ENCODE peak calls at places on chromosomes 2 and 18, in five cellular contexts. Z is endothelial cell of umbilical vein, V is endothelial cell, O is substantia nigra, M is breast epithelium. H is an unnamed sample.

GRCh38 chr2:240930631-240931318 is 24.6 kb downstream of the CROCC2 start:
- DNase-seq in Z (no peak), V (no peak), O (no peak), M (no peak), H (no peak)

GRCh38 chr2:127641133-127641532 is 4.8 kb upstream of the GPR17 start:
- DNase-seq in Z (no peak), V (no peak), O (no peak), M (no peak), H (no peak)

GRCh38 chr18:25287096-25287495 is 64.9 kb downstream of the ZNF521 start:
- DNase-seq in Z (no peak), V (no peak), O (no peak), M (no peak), H (no peak)

GRCh38 chr2:12771154-12771553 is 54.4 kb downstream of the TRIB2 start:
- DNase-seq in Z (no peak), V (no peak), O (no peak), M (no peak), H (no peak)

GRCh38 chr18:13611616-13612110 is 114.7 kb downstream of the FAM210A start:
- DNase-seq in Z (peak), V (peak), O (peak), M (no peak), H (peak)

GRCh38 chr18:36583155-36583745 is 245.6 kb downstream of the TPGS2 start:
- DNase-seq in Z (no peak), V (peak), O (no peak), M (no peak), H (no peak)

GRCh38 chr2:134634054-134634630 is 84.7 kb downstream of the TMEM163 start:
- DNase-seq in Z (no peak), V (no peak), O (peak), M (no peak), H (peak)

GRCh38 chr2:217900010-217900779 is 102.6 kb downstream of the TNS1 start:
- DNase-seq in Z (no peak), V (no peak), O (no peak), M (peak), H (no peak)

GRCh38 chr2:166092889-166093288 is 34.9 kb downstream of the SCN1A start:
- DNase-seq in Z (peak), V (no peak), O (no peak), M (no peak), H (no peak)

GRCh38 chr2:230938516-230939065 is 13.5 kb upstream of the GPR55 start:
- DNase-seq in Z (no peak), V (no peak), O (no peak), M (no peak), H (no peak)

GRCh38 chr18:10418836-10419235 is 35.6 kb upstream of the APCDD1 start:
- DNase-seq in Z (no peak), V (no peak), O (no peak), M (no peak), H (no peak)

GRCh38 chr2:188853307-188853706 is 120.9 kb upstream of the COL3A1 start:
- DNase-seq in Z (peak), V (no peak), O (no peak), M (no peak), H (no peak)

GRCh38 chr2:155815851-155816250 is 516.7 kb downstream of the NR4A2 start:
- DNase-seq in Z (peak), V (peak), O (peak), M (no peak), H (peak)

GRCh38 chr18:79518683-79519128 is 123.0 kb downstream of the NFATC1 start:
- DNase-seq in Z (no peak), V (peak), O (no peak), M (peak), H (no peak)

GRCh38 chr2:120596191-120596781 is 139.4 kb upstream of the GLI2 start:
- DNase-seq in Z (no peak), V (no peak), O (peak), M (no peak), H (peak)

GRCh38 chr2:27185331-27186026 is 26.4 kb upstream of the ATRAID start:
- DNase-seq in Z (no peak), V (no peak), O (peak), M (no peak), H (no peak)

GRCh38 chr2:191740016-191740419 is 62.1 kb downstream of the NABP1 start:
- DNase-seq in Z (no peak), V (no peak), O (no peak), M (no peak), H (no peak)

GRCh38 chr2:53826587-53827397 is 33.0 kb downstream of the GPR75 start:
- DNase-seq in Z (no peak), V (no peak), O (no peak), M (peak), H (no peak)

GRCh38 chr2:158796606-158797005 is 1.5 kb downstream of the DAPL1 start:
- DNase-seq in Z (no peak), V (no peak), O (no peak), M (no peak), H (no peak)

GRCh38 chr2:64825831-64826496 is 163.2 kb upstream of the SLC1A4 start:
- DNase-seq in Z (peak), V (no peak), O (no peak), M (no peak), H (no peak)

GRCh38 chr2:100242416-100242815 is 79.9 kb downstream of the LONRF2 start:
- DNase-seq in Z (no peak), V (no peak), O (no peak), M (no peak), H (no peak)

GRCh38 chr2:209525834-209526281 is 102.0 kb downstream of the MAP2 start:
- DNase-seq in Z (peak), V (no peak), O (no peak), M (no peak), H (no peak)

GRCh38 chr2:9415770-9416169 is 7.6 kb downstream of the ITGB1BP1 start:
- DNase-seq in Z (no peak), V (no peak), O (no peak), M (no peak), H (no peak)

GRCh38 chr2:9400268-9401058 is 22.9 kb downstream of the ITGB1BP1 start:
- DNase-seq in Z (no peak), V (no peak), O (no peak), M (no peak), H (no peak)

GRCh38 chr2:218516614-218517013 is 51.5 kb downstream of the USP37 start:
- DNase-seq in Z (no peak), V (no peak), O (no peak), M (no peak), H (no peak)

GRCh38 chr2:213150315-213150951 is 979 bp downstream of the IKZF2 start:
- DNase-seq in Z (no peak), V (no peak), O (peak), M (no peak), H (peak)

GRCh38 chr2:197273485-197273884 is 37.1 kb downstream of the ANKRD44 start:
- DNase-seq in Z (no peak), V (no peak), O (no peak), M (peak), H (no peak)

GRCh38 chr2:212940816-212941215 is 210.6 kb downstream of the IKZF2 start:
- DNase-seq in Z (peak), V (no peak), O (no peak), M (peak), H (no peak)

GRCh38 chr18:62939433-62939832 is 224.1 kb downstream of the PHLPP1 start:
- DNase-seq in Z (peak), V (no peak), O (no peak), M (no peak), H (no peak)

GRCh38 chr2:230794472-230794871 is 70.3 kb upstream of the ITM2C start:
- DNase-seq in Z (no peak), V (no peak), O (no peak), M (no peak), H (no peak)

GRCh38 chr2:55901941-55902340 is 21.6 kb downstream of the EFEMP1 start:
- DNase-seq in Z (peak), V (no peak), O (no peak), M (no peak), H (no peak)

GRCh38 chr2:224360801-224361251 is 41.1 kb downstream of the FAM124B start:
- DNase-seq in Z (no peak), V (no peak), O (no peak), M (no peak), H (no peak)

GRCh38 chr2:165758276-165758675 is 35.8 kb downstream of the GALNT3 start:
- DNase-seq in Z (peak), V (no peak), O (no peak), M (no peak), H (no peak)

GRCh38 chr2:168439536-168439935 is 16.5 kb upstream of the CERS6 start:
- DNase-seq in Z (peak), V (no peak), O (no peak), M (no peak), H (no peak)

GRCh38 chr2:236107971-236108625 is 60.1 kb downstream of the GBX2 start:
- DNase-seq in Z (peak), V (peak), O (no peak), M (no peak), H (no peak)

GRCh38 chr2:128533101-128533500 is 214.4 kb upstream of the HS6ST1 start:
- DNase-seq in Z (no peak), V (no peak), O (no peak), M (no peak), H (no peak)

GRCh38 chr2:15920696-15921095 is 19.7 kb upstream of the MYCN start:
- DNase-seq in Z (no peak), V (no peak), O (no peak), M (no peak), H (no peak)

GRCh38 chr2:1538663-1539062 is 125.4 kb downstream of the TPO start:
- DNase-seq in Z (no peak), V (peak), O (no peak), M (no peak), H (no peak)